ENCODE peak calls at places on chromosomes 13 and 19, in six cellular contexts. G, M, W, E, T and Z are unnamed samples.

GRCh38 chr13:99955747-99956472 is 15.7 kb downstream of the ZIC5 start:
- DNase-seq in G (no peak), M (peak), W (no peak), E (no peak), T (peak), Z (no peak)

GRCh38 chr19:30649934-30650614 is 277.9 kb downstream of the ZNF536 start:
- DNase-seq in G (peak), M (peak), W (peak), E (no peak), T (peak), Z (peak)

GRCh38 chr13:103184413-103184812 is 118.2 kb upstream of the SLC10A2 start:
- DNase-seq in G (no peak), M (no peak), W (no peak), E (no peak), T (no peak), Z (no peak)

GRCh38 chr13:33379597-33379996 is 94.0 kb upstream of the STARD13 start:
- DNase-seq in G (no peak), M (no peak), W (no peak), E (no peak), T (no peak), Z (no peak)

GRCh38 chr13:69857188-69857821 is 250.3 kb upstream of the ATXN8OS start:
- DNase-seq in G (no peak), M (peak), W (peak), E (no peak), T (peak), Z (peak)

GRCh38 chr13:111573362-111573761 is 252.9 kb downstream of the TEX29 start:
- DNase-seq in G (no peak), M (no peak), W (no peak), E (no peak), T (no peak), Z (no peak)

GRCh38 chr19:11749751-11750150 is 11.0 kb upstream of the ZNF823 start:
- DNase-seq in G (no peak), M (no peak), W (no peak), E (no peak), T (no peak), Z (no peak)

GRCh38 chr13:100230813-100231575 is 142.1 kb downstream of the PCCA start:
- DNase-seq in G (no peak), M (no peak), W (no peak), E (no peak), T (no peak), Z (no peak)

GRCh38 chr19:5152767-5153532 is 184.0 kb downstream of the KDM4B start:
- DNase-seq in G (no peak), M (no peak), W (no peak), E (no peak), T (no peak), Z (no peak)

GRCh38 chr13:112353856-112354255 is 22.3 kb upstream of the SPACA7 start:
- DNase-seq in G (no peak), M (no peak), W (no peak), E (no peak), T (no peak), Z (no peak)

GRCh38 chr13:44072536-44072935 is 192.8 kb downstream of the LACC1 start:
- DNase-seq in G (no peak), M (no peak), W (no peak), E (no peak), T (no peak), Z (no peak)

GRCh38 chr13:43303040-43303729 is 279.8 kb downstream of the DNAJC15 start:
- DNase-seq in G (peak), M (peak), W (peak), E (peak), T (peak), Z (peak)

GRCh38 chr13:99275093-99275469 is 16.9 kb upstream of the GPR18 start:
- DNase-seq in G (no peak), M (peak), W (no peak), E (no peak), T (peak), Z (no peak)

GRCh38 chr13:101258071-101258470 is 158.2 kb downstream of the NALCN start:
- DNase-seq in G (no peak), M (peak), W (no peak), E (no peak), T (peak), Z (peak)

GRCh38 chr19:8460516-8461298 is 15.9 kb downstream of the HNRNPM start:
- DNase-seq in G (no peak), M (no peak), W (no peak), E (no peak), T (no peak), Z (no peak)

GRCh38 chr13:20161275-20161950 is 561 bp upstream of the GJA3 start:
- DNase-seq in G (no peak), M (no peak), W (no peak), E (peak), T (no peak), Z (no peak)

GRCh38 chr13:30700364-30700763 is 35.0 kb upstream of the ALOX5AP start:
- DNase-seq in G (no peak), M (no peak), W (no peak), E (no peak), T (no peak), Z (peak)

GRCh38 chr13:31201341-31202024 is 1.7 kb downstream of the B3GLCT start:
- DNase-seq in G (no peak), M (peak), W (no peak), E (peak), T (peak), Z (no peak)

GRCh38 chr13:98454389-98454881 is 122.5 kb downstream of the STK24 start:
- DNase-seq in G (no peak), M (peak), W (peak), E (no peak), T (peak), Z (no peak)

GRCh38 chr19:33293255-33294057 is 8.9 kb downstream of the CEBPA start:
- DNase-seq in G (no peak), M (peak), W (peak), E (no peak), T (peak), Z (peak)

GRCh38 chr19:10830941-10831779 is 4.9 kb downstream of the TMED1 start:
- DNase-seq in G (no peak), M (no peak), W (no peak), E (no peak), T (no peak), Z (no peak)

GRCh38 chr13:114063545-114064515 is 68.6 kb downstream of the RASA3 start:
- DNase-seq in G (peak), M (peak), W (peak), E (peak), T (peak), Z (peak)